ENCODE peak calls at places on chromosomes 2 and 18, in four cellular contexts. C is DND-41, B is neural crest cell, H is colonic mucosa. O is an unnamed sample.

GRCh38 chr2:220043155-220043992 is 415.9 kb downstream of the SLC4A3 start:
- DNase-seq in C (no peak), B (no peak), H (no peak), O (no peak)

GRCh38 chr18:13004316-13004879 is 13.2 kb downstream of the CEP192 start:
- DNase-seq in C (no peak), B (no peak), H (no peak), O (no peak)

GRCh38 chr2:30230479-30230854 is 867 bp upstream of the LBH start:
- DNase-seq in C (peak), B (peak), H (no peak), O (peak)

GRCh38 chr2:238290715-238291549 is 2.5 kb upstream of the PER2 start:
- DNase-seq in C (no peak), B (no peak), H (peak), O (no peak)

GRCh38 chr2:160649698-160650097 is 156.1 kb upstream of the RBMS1 start:
- DNase-seq in C (no peak), B (no peak), H (no peak), O (no peak)

GRCh38 chr2:233803292-233803911 is 25.3 kb downstream of the MROH2A start:
- DNase-seq in C (no peak), B (no peak), H (peak), O (no peak)

GRCh38 chr2:64730551-64731305 is 77.0 kb upstream of the SERTAD2 start:
- DNase-seq in C (peak), B (no peak), H (peak), O (peak)

GRCh38 chr2:95047629-95048510 is 22.4 kb downstream of the MAL start:
- DNase-seq in C (no peak), B (no peak), H (no peak), O (no peak)

GRCh38 chr2:144982481-144982880 is 462.6 kb upstream of the ZEB2 start:
- DNase-seq in C (no peak), B (no peak), H (no peak), O (no peak)

GRCh38 chr2:233847248-233847898 is 7.0 kb downstream of the HJURP start:
- DNase-seq in C (no peak), B (no peak), H (no peak), O (no peak)

GRCh38 chr2:17506736-17507616 is 11.3 kb downstream of the RAD51AP2 start:
- DNase-seq in C (no peak), B (no peak), H (no peak), O (no peak)

GRCh38 chr2:40734797-40735196 is 282.9 kb upstream of the SLC8A1 start:
- DNase-seq in C (no peak), B (no peak), H (no peak), O (no peak)

GRCh38 chr2:159773426-159773825 is 24.6 kb downstream of the CD302 start:
- DNase-seq in C (no peak), B (no peak), H (no peak), O (no peak)

GRCh38 chr18:50190236-50190635 is 4.7 kb downstream of the MYO5B start:
- DNase-seq in C (no peak), B (no peak), H (no peak), O (no peak)

GRCh38 chr2:178072383-178073301 is at the start of gene PDE11A:
- DNase-seq in C (no peak), B (peak), H (peak), O (peak)

GRCh38 chr2:96105152-96105915 is 11.0 kb downstream of the ADRA2B start:
- DNase-seq in C (no peak), B (no peak), H (no peak), O (no peak)

GRCh38 chr2:42029639-42030195 is 18.1 kb upstream of the PKDCC start:
- DNase-seq in C (no peak), B (no peak), H (no peak), O (no peak)

GRCh38 chr18:76658627-76659026 is 163.6 kb upstream of the ZNF516 start:
- DNase-seq in C (peak), B (peak), H (no peak), O (peak)
- TF ChIP-seq CTCF in C (peak), B (peak), H (no peak), O (peak)

DNA sequence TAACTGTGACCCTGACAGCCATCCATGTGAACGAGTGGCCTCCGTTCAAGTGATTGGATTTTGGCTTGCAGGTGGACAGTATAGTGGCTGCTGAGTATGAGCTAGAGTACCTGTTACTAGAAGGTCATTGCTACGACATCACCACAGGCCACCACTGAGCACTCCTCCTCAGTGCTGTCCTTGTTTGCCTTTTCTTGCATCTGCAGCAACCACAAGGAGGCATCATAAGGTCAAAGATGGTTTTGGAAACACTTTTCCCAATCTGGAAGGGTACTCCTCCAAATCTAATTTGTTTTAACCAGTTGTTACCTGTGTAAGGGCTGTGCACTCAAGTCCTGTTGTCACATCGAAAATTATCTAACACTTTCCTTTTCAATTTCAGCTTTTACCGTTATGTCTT is 81.2 kb downstream of the UGGT1 start:
- DNase-seq in C (no peak), B (no peak), H (no peak), O (no peak)
- TF ChIP-seq CTCF in C (peak), B (peak), H (no peak), O (peak)

GRCh38 chr2:170680172-170680913 is 34.8 kb upstream of the SP5 start:
- DNase-seq in C (no peak), B (no peak), H (no peak), O (no peak)
- TF ChIP-seq CTCF in C (no peak), B (no peak), H (no peak), O (no peak)

DNA sequence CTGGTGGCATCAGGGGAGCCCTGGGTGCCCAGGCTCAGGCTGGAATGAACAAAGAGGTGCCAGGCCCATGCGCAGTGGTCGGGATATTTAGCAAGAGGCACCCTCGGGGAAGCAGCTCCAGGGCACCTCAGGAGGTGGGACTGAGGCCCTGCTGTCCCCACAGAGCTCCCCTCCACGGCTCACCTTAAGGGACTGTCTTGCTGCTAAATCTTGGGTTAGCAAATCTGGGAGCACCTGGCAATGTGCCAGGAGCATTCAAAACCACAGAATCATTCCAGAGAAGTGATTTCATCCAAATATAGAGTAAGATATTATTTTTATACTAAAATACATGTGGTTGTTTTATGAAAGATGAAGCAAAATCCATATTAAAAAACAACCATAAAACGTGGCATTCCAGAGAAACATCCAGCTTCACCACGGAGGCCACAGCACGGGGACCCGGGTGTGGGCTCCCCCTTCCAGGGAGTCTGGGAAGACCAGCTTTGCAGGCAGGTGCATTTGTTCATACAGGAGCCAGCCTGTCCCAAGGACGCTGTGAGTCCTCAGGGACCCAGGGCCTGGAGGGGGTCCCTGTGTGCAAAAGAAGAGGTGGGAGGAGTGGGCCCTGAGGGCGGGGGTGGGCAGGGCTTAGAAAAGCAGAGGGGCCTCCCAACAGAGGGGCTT is 16.3 kb downstream of the HS1BP3 start:
- DNase-seq in C (no peak), B (no peak), H (no peak), O (no peak)
- TF ChIP-seq CTCF in C (no peak), B (no peak), H (no peak), O (no peak)

DNA sequence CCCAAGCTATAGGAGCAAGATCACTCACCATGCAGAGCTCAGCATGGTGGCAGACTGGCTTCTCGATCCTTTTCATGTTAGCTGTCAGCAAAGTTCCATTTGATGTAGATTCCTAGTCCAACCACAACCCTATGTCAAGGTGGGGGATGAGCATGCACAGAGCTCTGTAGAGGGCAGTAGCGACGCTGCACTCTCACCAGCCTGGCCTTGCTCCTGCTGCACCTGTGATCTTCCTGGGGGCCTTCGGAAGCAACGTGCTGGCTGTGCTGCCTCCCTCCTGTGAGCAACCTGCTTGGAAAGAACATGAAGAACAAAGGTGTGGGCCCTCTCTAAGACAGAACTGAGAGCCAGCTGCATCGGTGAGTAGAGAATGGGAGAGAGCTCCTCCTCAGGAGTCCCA is 479.4 kb upstream of the MYT1L start:
- DNase-seq in C (no peak), B (no peak), H (no peak), O (no peak)
- TF ChIP-seq CTCF in C (no peak), B (no peak), H (no peak), O (no peak)

DNA sequence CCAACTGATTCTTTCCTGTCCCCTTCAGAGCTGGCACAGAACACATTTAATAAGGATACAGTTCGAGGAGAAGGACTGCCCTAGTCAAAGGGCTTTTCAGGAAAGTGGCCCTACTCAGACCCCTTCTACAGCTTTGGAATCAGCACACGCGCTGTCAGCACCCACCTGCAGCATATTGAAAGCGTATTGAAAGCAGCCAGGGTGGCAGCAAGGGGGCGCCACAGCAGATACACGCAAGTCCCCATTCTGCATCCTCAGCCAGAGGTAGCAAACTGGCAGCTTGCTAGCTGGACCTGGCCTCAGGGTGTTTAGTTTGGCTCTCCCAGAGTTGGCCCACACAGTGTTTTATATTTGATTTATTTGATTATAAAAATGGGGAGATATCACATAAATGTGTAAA is 101.0 kb upstream of the NT5C1B start:
- DNase-seq in C (no peak), B (peak), H (no peak), O (peak)
- TF ChIP-seq CTCF in C (peak), B (peak), H (no peak), O (peak)

GRCh38 chr2:105399207-105399861 is 483 bp upstream of the FHL2 start:
- DNase-seq in C (no peak), B (no peak), H (no peak), O (no peak)
- TF ChIP-seq CTCF in C (no peak), B (no peak), H (peak), O (no peak)

GRCh38 chr18:11861583-11862288 is 10.5 kb downstream of the CHMP1B start:
- DNase-seq in C (no peak), B (no peak), H (no peak), O (no peak)

GRCh38 chr18:11860594-11861450 is 9.6 kb downstream of the CHMP1B start:
- DNase-seq in C (no peak), B (no peak), H (no peak), O (no peak)

GRCh38 chr18:11859282-11859797 is 8.1 kb downstream of the CHMP1B start:
- DNase-seq in C (no peak), B (no peak), H (no peak), O (no peak)

GRCh38 chr18:11857177-11857887 is 6.1 kb downstream of the CHMP1B start:
- DNase-seq in C (no peak), B (no peak), H (peak), O (peak)

DNA sequence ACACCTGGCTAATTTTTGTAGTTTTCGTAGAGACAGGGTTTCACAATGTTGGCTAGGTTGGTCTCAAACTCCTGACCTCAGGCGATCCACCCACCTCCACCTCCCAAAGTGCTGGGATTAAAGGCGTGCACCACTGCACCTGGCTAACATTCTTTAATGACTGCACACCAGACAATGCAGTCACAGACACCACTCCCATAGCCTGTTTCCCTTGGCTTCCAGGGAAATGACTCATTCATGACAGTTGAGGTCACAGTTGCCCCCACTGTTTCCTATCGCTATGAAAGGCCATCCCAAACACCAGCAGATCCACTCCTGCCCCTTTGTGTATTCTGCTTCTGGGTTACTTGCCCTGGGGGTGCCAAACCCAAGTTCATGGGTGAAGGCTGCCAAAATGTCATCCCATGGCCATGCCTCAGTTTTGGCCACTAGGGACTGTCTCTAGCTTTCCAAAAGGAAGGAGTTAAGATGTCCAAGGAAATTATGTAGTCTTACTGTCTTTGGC is 8.7 kb downstream of the CHMP1B start:
- DNase-seq in C (no peak), B (no peak), H (peak), O (no peak)
- TF ChIP-seq CTCF in C (no peak), B (peak), H (no peak), O (no peak)

O was measured in nephron progenitor cell.